ENCODE peak calls at places on chromosomes 13 and 19, in ten cellular contexts. X, F, E, V, M, Z, T, C, Y and N are unnamed samples.

GRCh38 chr13:26022538-26023292 is 29.1 kb downstream of the SHISA2 start:
- DNase-seq in X (peak), F (no peak), E (peak), V (peak), M (no peak), Z (peak), T (peak), C (peak), Y (peak), N (peak)

GRCh38 chr13:44649118-44649455 is 73.0 kb upstream of the TSC22D1 start:
- DNase-seq in X (no peak), F (no peak), E (no peak), V (no peak), M (no peak), Z (no peak), T (no peak), C (no peak), Y (no peak), N (no peak)

GRCh38 chr19:13576726-13577125 is 70.4 kb upstream of the CACNA1A start:
- DNase-seq in X (no peak), F (no peak), E (no peak), V (no peak), M (no peak), Z (no peak), T (no peak), C (no peak), Y (no peak), N (no peak)

GRCh38 chr19:48445256-48445605 is 552 bp upstream of the GRWD1 start:
- DNase-seq in X (peak), F (no peak), E (no peak), V (peak), M (peak), Z (peak), T (peak), C (peak), Y (no peak), N (no peak)

GRCh38 chr13:50521191-50521590 is 322.3 kb downstream of the DLEU7 start:
- DNase-seq in X (no peak), F (no peak), E (no peak), V (no peak), M (no peak), Z (no peak), T (no peak), C (no peak), Y (no peak), N (no peak)

GRCh38 chr13:98386632-98387031 is 190.3 kb downstream of the STK24 start:
- DNase-seq in X (no peak), F (no peak), E (no peak), V (no peak), M (no peak), Z (no peak), T (no peak), C (no peak), Y (no peak), N (no peak)

GRCh38 chr13:114118086-114118762 is 14.2 kb downstream of the RASA3 start:
- DNase-seq in X (no peak), F (no peak), E (no peak), V (no peak), M (no peak), Z (no peak), T (no peak), C (no peak), Y (no peak), N (no peak)

GRCh38 chr13:109151255-109151654 is 521.8 kb downstream of the MYO16 start:
- DNase-seq in X (peak), F (no peak), E (no peak), V (no peak), M (no peak), Z (no peak), T (no peak), C (no peak), Y (no peak), N (no peak)

GRCh38 chr13:91747164-91747563 is 348.7 kb downstream of the GPC5 start:
- DNase-seq in X (no peak), F (no peak), E (no peak), V (no peak), M (no peak), Z (no peak), T (no peak), C (peak), Y (no peak), N (no peak)

GRCh38 chr19:52221831-52222375 is 32.1 kb downstream of the PPP2R1A start:
- DNase-seq in X (no peak), F (no peak), E (no peak), V (no peak), M (no peak), Z (no peak), T (no peak), C (no peak), Y (no peak), N (no peak)

GRCh38 chr19:11281336-11282049 is 14.5 kb upstream of the TSPAN16 start:
- DNase-seq in X (no peak), F (no peak), E (no peak), V (no peak), M (no peak), Z (no peak), T (no peak), C (no peak), Y (no peak), N (no peak)

GRCh38 chr19:4210166-4210731 is 19.1 kb upstream of the EBI3 start:
- DNase-seq in X (no peak), F (no peak), E (no peak), V (no peak), M (no peak), Z (no peak), T (no peak), C (no peak), Y (no peak), N (no peak)

GRCh38 chr13:92767468-92767867 is 459.1 kb upstream of the GPC6 start:
- DNase-seq in X (no peak), F (no peak), E (no peak), V (no peak), M (no peak), Z (no peak), T (no peak), C (no peak), Y (no peak), N (no peak)

GRCh38 chr19:50861496-50862286 is 7.0 kb downstream of the KLK3 start:
- DNase-seq in X (no peak), F (no peak), E (peak), V (no peak), M (no peak), Z (no peak), T (no peak), C (no peak), Y (no peak), N (no peak)

GRCh38 chr13:98839826-98840769 is 87.6 kb upstream of the SLC15A1 start:
- DNase-seq in X (peak), F (no peak), E (no peak), V (no peak), M (peak), Z (peak), T (peak), C (peak), Y (peak), N (no peak)

GRCh38 chr13:39224841-39225240 is 186.6 kb downstream of the NHLRC3 start:
- DNase-seq in X (no peak), F (no peak), E (no peak), V (no peak), M (no peak), Z (no peak), T (no peak), C (no peak), Y (no peak), N (no peak)

GRCh38 chr13:30410705-30411125 is 11.6 kb upstream of the UBE2L5 start:
- DNase-seq in X (no peak), F (no peak), E (no peak), V (no peak), M (no peak), Z (no peak), T (peak), C (no peak), Y (no peak), N (no peak)

GRCh38 chr13:60028021-60028420 is 135.7 kb downstream of the DIAPH3 start:
- DNase-seq in X (no peak), F (no peak), E (no peak), V (no peak), M (no peak), Z (no peak), T (no peak), C (no peak), Y (no peak), N (no peak)

GRCh38 chr13:71285700-71286099 is 581.3 kb downstream of the DACH1 start:
- DNase-seq in X (peak), F (no peak), E (no peak), V (no peak), M (no peak), Z (no peak), T (no peak), C (no peak), Y (no peak), N (no peak)
- TF ChIP-seq CTCF in X (peak), F (no peak), E (no peak), V (no peak), M (no peak), Z (no peak), T (no peak), C (no peak), Y (peak), N (no peak)

GRCh38 chr13:41942462-41943094 is 18.3 kb downstream of the VWA8 start:
- DNase-seq in X (peak), F (no peak), E (no peak), V (no peak), M (no peak), Z (peak), T (peak), C (peak), Y (no peak), N (no peak)
- TF ChIP-seq CTCF in X (peak), F (no peak), E (no peak), V (peak), M (no peak), Z (peak), T (peak), C (peak), Y (peak), N (no peak)

DNA sequence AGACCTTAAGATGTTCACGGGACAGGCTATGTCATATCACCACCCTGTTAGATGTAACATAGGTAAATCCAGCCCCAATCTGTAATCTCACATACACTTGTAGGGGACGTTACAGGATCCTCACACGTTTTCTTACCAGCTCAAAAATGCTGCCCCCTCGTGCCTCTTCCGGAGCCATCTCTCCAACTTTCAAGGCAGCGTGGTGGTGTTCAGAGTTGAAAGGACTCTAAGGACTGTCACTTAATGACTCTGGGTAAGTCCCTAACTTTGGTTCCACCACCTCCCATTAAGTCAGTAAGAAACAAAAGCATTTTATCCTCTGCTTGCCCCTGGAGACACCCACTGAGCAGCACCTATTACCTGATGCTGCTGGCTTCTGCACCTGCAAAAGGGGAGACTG is 4.4 kb downstream of the MED26 start:
- DNase-seq in X (no peak), F (no peak), E (no peak), V (no peak), M (no peak), Z (no peak), T (no peak), C (no peak), Y (no peak), N (no peak)
- TF ChIP-seq CTCF in X (no peak), F (no peak), E (no peak), V (no peak), M (no peak), Z (no peak), T (no peak), C (no peak), Y (no peak), N (no peak)

DNA sequence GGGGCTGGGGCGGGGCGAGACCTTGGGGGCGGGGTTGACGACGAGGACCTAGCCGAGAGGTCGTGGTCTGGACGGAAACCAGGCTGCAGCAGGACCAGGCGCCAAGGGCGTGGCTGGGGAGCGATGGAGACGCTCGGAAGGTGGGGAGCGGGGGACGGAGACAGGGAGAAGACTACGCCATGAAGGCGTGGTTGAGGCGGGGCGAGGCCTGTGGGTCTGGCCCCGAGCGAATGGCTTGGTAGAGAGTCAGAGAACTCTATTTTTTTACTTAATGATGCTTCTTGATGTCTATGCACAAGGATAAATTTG is 665 bp upstream of the FBXL12 start:
- DNase-seq in X (no peak), F (no peak), E (no peak), V (no peak), M (no peak), Z (no peak), T (no peak), C (no peak), Y (no peak), N (no peak)
- TF ChIP-seq CTCF in X (no peak), F (no peak), E (no peak), V (no peak), M (no peak), Z (no peak), T (no peak), C (no peak), Y (no peak), N (no peak)

GRCh38 chr13:84980571-84980970 is 818.6 kb downstream of the SLITRK6 start:
- DNase-seq in X (no peak), F (no peak), E (no peak), V (no peak), M (no peak), Z (no peak), T (no peak), C (no peak), Y (no peak), N (no peak)

GRCh38 chr13:84985860-84986259 is 813.4 kb downstream of the SLITRK6 start:
- DNase-seq in X (peak), F (no peak), E (no peak), V (no peak), M (no peak), Z (no peak), T (no peak), C (no peak), Y (no peak), N (no peak)

GRCh38 chr13:84983321-84983720 is 815.9 kb downstream of the SLITRK6 start:
- DNase-seq in X (no peak), F (no peak), E (no peak), V (no peak), M (no peak), Z (no peak), T (no peak), C (no peak), Y (no peak), N (no peak)
- TF ChIP-seq CTCF in X (no peak), F (no peak), E (no peak), V (no peak), M (no peak), Z (no peak), T (no peak), C (no peak), Y (no peak), N (no peak)

GRCh38 chr13:48798180-48798579 is 144.5 kb downstream of the CYSLTR2 start:
- DNase-seq in X (no peak), F (no peak), E (no peak), V (no peak), M (no peak), Z (no peak), T (no peak), C (no peak), Y (no peak), N (no peak)

GRCh38 chr13:48797127-48797526 is 143.4 kb downstream of the CYSLTR2 start:
- DNase-seq in X (no peak), F (no peak), E (no peak), V (no peak), M (no peak), Z (no peak), T (no peak), C (no peak), Y (no peak), N (no peak)

GRCh38 chr13:48801255-48801654 is 147.5 kb downstream of the CYSLTR2 start:
- DNase-seq in X (no peak), F (no peak), E (no peak), V (peak), M (no peak), Z (no peak), T (peak), C (no peak), Y (no peak), N (no peak)

GRCh38 chr13:48797761-48798160 is 144.0 kb downstream of the CYSLTR2 start:
- DNase-seq in X (no peak), F (no peak), E (no peak), V (no peak), M (no peak), Z (no peak), T (no peak), C (no peak), Y (no peak), N (no peak)
- TF ChIP-seq CTCF in X (no peak), F (no peak), E (no peak), V (no peak), M (no peak), Z (no peak), T (no peak), C (no peak), Y (no peak), N (no peak)

DNA sequence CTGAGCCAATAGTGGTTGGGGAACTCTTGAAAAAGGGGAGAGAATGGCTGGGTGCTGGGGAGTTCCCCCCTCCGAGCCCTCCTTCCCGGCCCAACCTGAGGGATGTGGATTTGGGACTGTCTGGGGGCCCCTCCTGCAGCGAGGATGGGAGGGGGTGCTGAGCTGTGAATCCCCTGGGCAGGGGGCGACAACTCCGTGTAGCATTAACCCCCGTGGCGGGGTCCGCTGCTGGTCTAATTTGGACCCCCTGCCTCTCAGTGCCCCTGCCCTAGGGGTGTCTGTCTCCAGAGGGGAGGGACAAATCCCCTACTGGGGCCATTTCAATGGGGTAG is 9.7 kb downstream of the MIDN start:
- DNase-seq in X (no peak), F (no peak), E (no peak), V (no peak), M (no peak), Z (no peak), T (no peak), C (no peak), Y (no peak), N (no peak)
- TF ChIP-seq CTCF in X (no peak), F (no peak), E (no peak), V (no peak), M (no peak), Z (no peak), T (no peak), C (no peak), Y (no peak), N (no peak)

GRCh38 chr13:49300716-49301589 is 53.2 kb downstream of the CDADC1 start:
- DNase-seq in X (peak), F (no peak), E (no peak), V (no peak), M (peak), Z (peak), T (peak), C (peak), Y (no peak), N (no peak)
- TF ChIP-seq CTCF in X (peak), F (peak), E (peak), V (peak), M (peak), Z (peak), T (peak), C (peak), Y (peak), N (peak)

GRCh38 chr19:17680235-17680722 is 7.9 kb downstream of the UNC13A start:
- DNase-seq in X (peak), F (peak), E (no peak), V (peak), M (no peak), Z (no peak), T (peak), C (peak), Y (peak), N (peak)
- TF ChIP-seq CTCF in X (no peak), F (no peak), E (no peak), V (peak), M (no peak), Z (no peak), T (no peak), C (no peak), Y (no peak), N (no peak)

GRCh38 chr13:66618702-66619101 is 611.4 kb downstream of the PCDH9 start:
- DNase-seq in X (peak), F (no peak), E (no peak), V (no peak), M (no peak), Z (peak), T (peak), C (no peak), Y (no peak), N (no peak)
- TF ChIP-seq CTCF in X (peak), F (no peak), E (peak), V (peak), M (peak), Z (peak), T (peak), C (peak), Y (peak), N (no peak)